ENCODE peak calls at places on chromosome 17, in five cellular contexts. R is H1, O is GM23338, W is stomach, Z is sigmoid colon. V is an unnamed sample.
A peak's percentile ranks its signal among the peaks of the same experiment; 100 is the strongest.

GRCh38 chr17:62737513-62737912 is 70.6 kb downstream of the MARCHF10 start:
- DNase-seq in O (no peak), Z (no peak), W (no peak), R (no peak), V (no peak)

GRCh38 chr17:29671661-29672060 is 48.9 kb upstream of the CORO6 start:
- DNase-seq in O (no peak), R (no peak), W (no peak), Z (no peak), V (no peak)

GRCh38 chr17:64281962-64282752 is 19.1 kb upstream of the TEX2 start:
- DNase-seq in R (no peak), W (peak; percentile 68), O (peak; percentile 84), Z (peak; percentile 82), V (peak; percentile 42)

GRCh38 chr17:45353047-45353446 is 36.2 kb upstream of the MAP3K14 start:
- DNase-seq in Z (peak; percentile 12), W (no peak), R (no peak), O (no peak), V (no peak)

GRCh38 chr17:15262291-15263205 is 2.6 kb downstream of the PMP22 start:
- DNase-seq in O (peak; percentile 69), Z (peak; percentile 98), W (peak; percentile 63), R (no peak), V (no peak)

GRCh38 chr17:50603340-50603739 is 31.3 kb upstream of the ABCC3 start:
- DNase-seq in W (no peak), Z (no peak), R (no peak), O (peak; percentile 72), V (no peak)

GRCh38 chr17:40348562-40349476 is 15.7 kb downstream of the GJD3 start:
- DNase-seq in Z (peak; percentile 91), O (no peak), W (peak; percentile 87), R (no peak), V (no peak)

GRCh38 chr17:79978545-79978852 is 57.2 kb downstream of the TBC1D16 start:
- DNase-seq in O (no peak), W (no peak), R (no peak), Z (peak; percentile 62), V (no peak)

GRCh38 chr17:27976331-27976730 is 66.1 kb upstream of the NLK start:
- DNase-seq in R (no peak), O (no peak), Z (no peak), W (no peak), V (no peak)

GRCh38 chr17:596763-597644 is 117.6 kb downstream of the VPS53 start:
- DNase-seq in R (no peak), Z (no peak), O (no peak), W (no peak), V (no peak)

GRCh38 chr17:29178750-29179231 is 1.4 kb downstream of the MYO18A start:
- DNase-seq in O (peak; percentile 51), W (peak; percentile 68), R (no peak), Z (no peak), V (no peak)

GRCh38 chr17:44417553-44417952 is 28.1 kb upstream of the ITGA2B start:
- DNase-seq in O (no peak), R (no peak), W (no peak), Z (no peak), V (no peak)

GRCh38 chr17:39364236-39365025 is 37.0 kb downstream of the FBXL20 start:
- DNase-seq in O (no peak), W (peak; percentile 9), Z (no peak), R (no peak), V (no peak)

GRCh38 chr17:20216154-20216815 is 207.1 kb downstream of the SPECC1 start:
- DNase-seq in W (no peak), R (no peak), O (no peak), Z (no peak), V (no peak)

GRCh38 chr17:21379080-21379711 is 3.0 kb downstream of the KCNJ12 start:
- DNase-seq in O (no peak), W (peak; percentile 94), R (no peak), Z (no peak), V (no peak)

GRCh38 chr17:9811086-9811485 is 10.8 kb downstream of the GSG1L2 start:
- DNase-seq in R (no peak), O (no peak), Z (no peak), W (no peak), V (no peak)

GRCh38 chr17:64276961-64277505 is 14.0 kb upstream of the TEX2 start:
- DNase-seq in R (no peak), Z (no peak), O (no peak), W (no peak), V (no peak)

GRCh38 chr17:622356-622755 is 92.3 kb downstream of the VPS53 start:
- DNase-seq in Z (no peak), O (no peak), R (no peak), W (no peak), V (no peak)

GRCh38 chr17:4728124-4728523 is 3.1 kb upstream of the MED11 start:
- DNase-seq in O (no peak), Z (no peak), W (peak; percentile 72), R (no peak), V (no peak)

GRCh38 chr17:67751101-67752074 is 33.7 kb downstream of the NOL11 start:
- DNase-seq in R (no peak), O (peak; percentile 23), Z (no peak), W (no peak), V (no peak)

GRCh38 chr17:59366040-59366757 is 34.7 kb downstream of the YPEL2 start:
- DNase-seq in Z (no peak), O (peak; percentile 93), R (peak; percentile 79), W (peak; percentile 48), V (no peak)

GRCh38 chr17:72977768-72978417 is 114.6 kb downstream of the SLC39A11 start:
- DNase-seq in O (no peak), R (no peak), W (no peak), Z (no peak), V (no peak)

GRCh38 chr17:17503566-17504130 is 7.5 kb upstream of the RASD1 start:
- DNase-seq in R (no peak), W (no peak), O (no peak), Z (peak; percentile 55), V (no peak)

GRCh38 chr17:14332331-14332730 is 31.4 kb downstream of the HS3ST3B1 start:
- DNase-seq in Z (no peak), W (no peak), R (no peak), O (peak; percentile 77), V (no peak)

GRCh38 chr17:29165261-29165660 is 14.9 kb downstream of the MYO18A start:
- DNase-seq in W (no peak), O (no peak), R (no peak), Z (no peak), V (no peak)

GRCh38 chr17:20063665-20064648 is 54.8 kb downstream of the SPECC1 start:
- DNase-seq in O (peak; percentile 27), Z (peak; percentile 90), W (peak; percentile 48), R (no peak), V (no peak)

GRCh38 chr17:55158439-55158838 is 106.3 kb upstream of the HLF start:
- DNase-seq in R (no peak), O (no peak), Z (no peak), W (no peak), V (no peak)

GRCh38 chr17:37291351-37291750 is 84.4 kb upstream of the C17orf78 start:
- DNase-seq in O (no peak), R (no peak), Z (no peak), W (no peak), V (no peak)

GRCh38 chr17:37292429-37293139 is 83.2 kb upstream of the C17orf78 start:
- DNase-seq in R (no peak), Z (no peak), W (no peak), O (no peak), V (peak; percentile 67)

GRCh38 chr17:37299257-37299985 is 76.4 kb upstream of the C17orf78 start:
- DNase-seq in R (no peak), O (peak; percentile 34), Z (no peak), W (no peak), V (no peak)

GRCh38 chr17:37293770-37294169 is 82.0 kb upstream of the C17orf78 start:
- DNase-seq in Z (no peak), O (no peak), R (no peak), W (no peak), V (no peak)

GRCh38 chr17:37294888-37295287 is 80.9 kb upstream of the C17orf78 start:
- DNase-seq in R (no peak), Z (no peak), W (no peak), O (peak; percentile 58), V (no peak)
- TF ChIP-seq POLR2AphosphoS5 in R (no peak), Z (no peak), W (no peak), O (no peak), V (no peak)

DNA sequence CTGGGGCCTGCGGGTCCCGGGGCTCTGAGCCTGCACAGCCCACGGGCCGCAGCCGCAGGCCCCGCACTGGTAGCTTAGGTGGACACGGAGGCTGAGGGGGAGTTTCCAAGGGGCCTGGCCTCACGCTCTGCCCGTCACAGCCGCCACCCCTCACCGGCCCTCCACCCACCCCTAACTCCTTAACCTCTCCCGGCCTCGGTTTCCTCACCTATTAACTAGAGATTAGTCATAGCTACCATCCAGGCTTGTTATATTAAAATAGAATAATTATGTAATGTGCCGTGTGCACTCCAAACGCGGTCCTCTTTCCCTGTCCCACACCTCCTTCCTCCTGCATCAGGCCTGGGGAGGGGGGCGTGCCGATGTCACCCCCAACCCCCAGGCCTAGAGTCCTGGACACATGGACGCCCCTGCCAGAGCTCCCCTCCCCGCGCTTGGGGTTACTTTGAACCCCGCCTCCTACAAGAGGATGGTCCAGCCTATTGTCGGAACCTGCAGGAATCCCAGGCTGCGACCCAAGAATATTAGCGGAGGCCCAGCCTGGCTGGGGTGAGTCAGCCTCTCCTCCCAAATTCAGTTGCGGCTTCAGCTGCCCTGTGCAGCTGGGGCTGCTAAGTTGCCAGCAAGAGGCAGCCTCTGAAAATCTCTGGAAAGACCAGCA is 17.3 kb downstream of the SOCS3 start:
- DNase-seq in Z (peak; percentile 89), R (no peak), O (peak; percentile 53), W (no peak), V (no peak)
- H3K4me3 ChIP-seq in Z (peak overlapping the region; percentile 42), R (peak overlapping the region; percentile 34), O (peak overlapping the region; percentile 61), W (peak overlapping the region; percentile 35), V (no peak overlapping the region)

DNA sequence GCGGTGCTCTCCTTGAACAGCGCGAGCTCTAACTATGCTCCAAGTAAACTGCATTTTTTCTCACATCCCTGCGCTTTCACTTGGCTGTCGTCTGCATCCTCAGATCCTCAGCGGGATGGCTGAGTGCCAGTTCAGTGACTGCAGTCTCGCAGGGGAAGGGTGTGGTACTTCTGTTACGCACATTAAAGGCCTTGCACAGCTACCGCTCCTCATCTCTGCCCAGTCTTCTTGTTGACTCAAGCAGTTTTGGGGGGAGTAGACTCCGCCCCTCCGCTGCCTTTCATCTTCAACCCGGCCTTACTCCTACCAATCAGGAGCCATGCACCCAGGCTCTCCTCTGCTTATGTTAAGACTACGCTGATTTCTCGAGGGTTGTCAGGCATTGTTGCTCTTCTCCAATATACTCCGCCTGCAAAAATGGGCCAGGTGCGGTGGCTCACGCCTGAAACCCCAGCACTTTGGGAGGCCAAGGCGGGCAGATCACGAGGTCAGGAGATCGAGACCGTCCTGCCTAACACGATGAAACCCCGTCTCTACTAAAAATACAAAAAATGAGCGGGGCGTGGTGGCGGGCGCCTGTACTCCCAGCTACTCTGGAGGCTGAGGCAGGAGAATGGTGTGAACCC is 10.0 kb downstream of the ATP5PD start:
- DNase-seq in W (peak; percentile 85), R (no peak), Z (peak; percentile 96), O (peak; percentile 72), V (peak; percentile 90)
- TF ChIP-seq POLR2AphosphoS5 in W (peak; percentile 66), R (no peak), Z (peak; percentile 50), O (peak; percentile 48), V (peak; percentile 33)

DNA sequence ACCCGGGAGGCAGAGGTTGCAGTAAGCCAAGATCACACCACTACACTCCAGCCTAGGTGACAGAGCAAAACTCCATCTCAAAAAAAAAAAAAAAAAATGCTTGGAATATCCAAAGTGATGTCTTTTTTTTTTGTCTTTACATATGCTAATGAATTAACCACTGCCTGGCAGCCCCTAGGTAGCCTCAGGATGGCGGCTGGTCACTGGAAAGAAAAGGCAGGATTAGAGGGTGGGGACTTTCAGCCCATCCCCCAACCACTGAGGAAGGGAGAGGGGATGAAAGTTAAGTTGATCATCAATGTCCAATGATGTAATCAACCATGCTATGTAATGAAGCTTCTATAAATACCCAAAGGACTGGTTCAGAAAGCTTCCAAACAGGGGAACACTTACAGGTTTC is 26.8 kb downstream of the RNF157 start:
- DNase-seq in O (peak; percentile 60), Z (no peak), W (no peak), R (no peak), V (no peak)
- H3K4me3 ChIP-seq in O (peak overlapping the region; percentile 12), Z (no peak overlapping the region), W (no peak overlapping the region), R (peak overlapping the region; percentile 3), V (no peak overlapping the region)

V was measured in SK-N-MC.